ENCODE peak calls at places on chromosomes 5 and 9, in seven cellular contexts. One of them, this sample, is unnamed.

GRCh38 chr5:155729684-155730059 is 597.3 kb upstream of the SGCD start:
- DNase-seq in pancreas: peak; percentile 19
- DNase-seq in A549: no peak
- DNase-seq in Panc1: no peak
- DNase-seq in tibial artery: no peak
- DNase-seq in AG04450: no peak
- DNase-seq in body of pancreas: peak; percentile 34
- DNase-seq in this sample: no peak

GRCh38 chr5:135310328-135310989 is 88.6 kb downstream of the MACROH2A1 start:
- DNase-seq in Panc1: no peak
- DNase-seq in tibial artery: no peak
- DNase-seq in AG04450: peak; percentile 61
- DNase-seq in body of pancreas: no peak
- DNase-seq in A549: no peak
- DNase-seq in pancreas: no peak
- DNase-seq in this sample: no peak

GRCh38 chr5:158658439-158659230 is 441.1 kb downstream of the EBF1 start:
- DNase-seq in AG04450: no peak
- DNase-seq in tibial artery: no peak
- DNase-seq in body of pancreas: no peak
- DNase-seq in A549: no peak
- DNase-seq in pancreas: no peak
- DNase-seq in Panc1: no peak
- DNase-seq in this sample: no peak

GRCh38 chr5:109028608-109029299 is 281.1 kb downstream of the FER start:
- DNase-seq in body of pancreas: no peak
- DNase-seq in AG04450: no peak
- DNase-seq in Panc1: no peak
- DNase-seq in A549: no peak
- DNase-seq in pancreas: no peak
- DNase-seq in tibial artery: no peak
- DNase-seq in this sample: no peak

GRCh38 chr5:157744055-157745011 is 821 bp downstream of the LSM11 start:
- DNase-seq in A549: no peak
- DNase-seq in tibial artery: no peak
- DNase-seq in body of pancreas: peak; percentile 13
- DNase-seq in pancreas: peak; percentile 37
- DNase-seq in AG04450: no peak
- DNase-seq in Panc1: no peak
- DNase-seq in this sample: peak; percentile 30

GRCh38 chr5:133467325-133467700 is 145.0 kb downstream of the FSTL4 start:
- DNase-seq in A549: no peak
- DNase-seq in tibial artery: no peak
- DNase-seq in Panc1: no peak
- DNase-seq in pancreas: no peak
- DNase-seq in body of pancreas: no peak
- DNase-seq in AG04450: no peak
- DNase-seq in this sample: no peak

GRCh38 chr5:181283347-181283746 is 22.4 kb upstream of the TRIM52 start:
- DNase-seq in tibial artery: no peak
- DNase-seq in body of pancreas: no peak
- DNase-seq in pancreas: no peak
- DNase-seq in AG04450: no peak
- DNase-seq in A549: no peak
- DNase-seq in Panc1: no peak
- DNase-seq in this sample: no peak

GRCh38 chr9:92191801-92192200 is 76.6 kb upstream of the SPTLC1 start:
- DNase-seq in pancreas: no peak
- DNase-seq in Panc1: no peak
- DNase-seq in A549: no peak
- DNase-seq in AG04450: no peak
- DNase-seq in body of pancreas: no peak
- DNase-seq in tibial artery: no peak
- DNase-seq in this sample: no peak

GRCh38 chr5:131634666-131634995 is 398 bp downstream of the RAPGEF6 start:
- DNase-seq in tibial artery: peak; percentile 61
- DNase-seq in body of pancreas: peak; percentile 60
- DNase-seq in pancreas: no peak
- DNase-seq in AG04450: no peak
- DNase-seq in A549: peak; percentile 55
- DNase-seq in Panc1: no peak
- DNase-seq in this sample: peak; percentile 65

GRCh38 chr5:151684690-151685361 is 1.9 kb downstream of the SPARC start:
- DNase-seq in A549: no peak
- DNase-seq in body of pancreas: no peak
- DNase-seq in tibial artery: peak; percentile 69
- DNase-seq in AG04450: peak; percentile 94
- DNase-seq in pancreas: no peak
- DNase-seq in Panc1: no peak
- DNase-seq in this sample: no peak

GRCh38 chr9:92609142-92609500 is 60.8 kb downstream of the IPPK start:
- DNase-seq in AG04450: no peak
- DNase-seq in pancreas: no peak
- DNase-seq in tibial artery: no peak
- DNase-seq in Panc1: no peak
- DNase-seq in A549: no peak
- DNase-seq in body of pancreas: no peak
- DNase-seq in this sample: peak; percentile 89

GRCh38 chr9:87427851-87428506 is 69.7 kb upstream of the DAPK1 start:
- DNase-seq in tibial artery: no peak
- DNase-seq in AG04450: no peak
- DNase-seq in pancreas: no peak
- DNase-seq in A549: no peak
- DNase-seq in Panc1: no peak
- DNase-seq in body of pancreas: no peak
- DNase-seq in this sample: no peak

GRCh38 chr5:149358294-149358651 is 427 bp downstream of the PCYOX1L start:
- DNase-seq in A549: no peak
- DNase-seq in AG04450: no peak
- DNase-seq in tibial artery: no peak
- DNase-seq in body of pancreas: peak; percentile 51
- DNase-seq in Panc1: no peak
- DNase-seq in pancreas: peak; percentile 60
- DNase-seq in this sample: peak; percentile 41

GRCh38 chr5:94268226-94268625 is 350.2 kb downstream of the KIAA0825 start:
- DNase-seq in AG04450: no peak
- DNase-seq in body of pancreas: no peak
- DNase-seq in Panc1: no peak
- DNase-seq in A549: no peak
- DNase-seq in pancreas: no peak
- DNase-seq in tibial artery: no peak
- DNase-seq in this sample: no peak

GRCh38 chr9:87742813-87743428 is 17.0 kb downstream of the CTSL start:
- DNase-seq in body of pancreas: no peak
- DNase-seq in tibial artery: no peak
- DNase-seq in pancreas: no peak
- DNase-seq in AG04450: no peak
- DNase-seq in A549: no peak
- DNase-seq in Panc1: no peak
- DNase-seq in this sample: no peak

GRCh38 chr5:111641533-111642230 is 115.3 kb downstream of the NREP start:
- DNase-seq in pancreas: no peak
- DNase-seq in Panc1: no peak
- DNase-seq in tibial artery: no peak
- DNase-seq in AG04450: peak; percentile 60
- DNase-seq in A549: no peak
- DNase-seq in body of pancreas: no peak
- DNase-seq in this sample: no peak

DNA sequence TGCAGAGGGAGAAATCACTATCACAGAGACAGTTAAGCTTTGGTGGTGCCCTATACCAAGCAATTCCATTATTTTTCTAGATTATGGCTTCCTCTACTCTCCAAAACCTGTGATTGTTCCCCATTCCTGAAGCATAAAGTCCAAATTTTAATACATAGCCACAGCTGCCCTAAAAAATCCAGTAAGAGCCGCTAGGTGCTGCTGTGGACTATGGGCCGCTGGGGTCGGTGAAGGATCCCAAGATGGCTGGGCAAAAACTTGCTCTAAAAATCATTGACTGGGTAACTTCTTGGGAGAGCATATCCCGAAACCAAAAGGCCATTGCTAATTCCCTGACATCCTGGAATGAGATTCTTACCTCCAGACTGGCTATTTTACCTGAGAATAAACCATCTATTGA is 245.3 kb downstream of the NFIB start:
- DNase-seq in AG04450: no peak
- DNase-seq in tibial artery: no peak
- DNase-seq in A549: no peak
- DNase-seq in Panc1: no peak
- DNase-seq in body of pancreas: peak; percentile 35
- DNase-seq in pancreas: no peak
- DNase-seq in this sample: no peak
- TF ChIP-seq CTCF in AG04450: no peak
- TF ChIP-seq CTCF in tibial artery: no peak
- TF ChIP-seq CTCF in A549: no peak
- TF ChIP-seq CTCF in Panc1: no peak
- TF ChIP-seq CTCF in body of pancreas: peak; percentile 54
- TF ChIP-seq CTCF in pancreas: no peak
- TF ChIP-seq CTCF in this sample: no peak

GRCh38 chr5:140346348-140347221 is at the start of gene HBEGF:
- DNase-seq in Panc1: peak; percentile 46
- DNase-seq in body of pancreas: peak; percentile 92
- DNase-seq in pancreas: peak; percentile 91
- DNase-seq in AG04450: no peak
- DNase-seq in tibial artery: peak; percentile 72
- DNase-seq in A549: peak; percentile 85
- DNase-seq in this sample: peak; percentile 81

GRCh38 chr5:140348104-140348503 is 1.7 kb upstream of the HBEGF start:
- DNase-seq in tibial artery: no peak
- DNase-seq in body of pancreas: no peak
- DNase-seq in A549: no peak
- DNase-seq in pancreas: no peak
- DNase-seq in AG04450: no peak
- DNase-seq in Panc1: no peak
- DNase-seq in this sample: no peak

GRCh38 chr5:140347382-140347781 is 979 bp upstream of the HBEGF start:
- DNase-seq in A549: no peak
- DNase-seq in body of pancreas: no peak
- DNase-seq in pancreas: no peak
- DNase-seq in Panc1: no peak
- DNase-seq in tibial artery: no peak
- DNase-seq in AG04450: no peak
- DNase-seq in this sample: no peak

GRCh38 chr5:140351609-140352334 is 5.4 kb upstream of the HBEGF start:
- DNase-seq in Panc1: peak; percentile 66
- DNase-seq in AG04450: no peak
- DNase-seq in A549: peak; percentile 76
- DNase-seq in pancreas: no peak
- DNase-seq in body of pancreas: peak; percentile 56
- DNase-seq in tibial artery: peak; percentile 48
- DNase-seq in this sample: peak; percentile 53

DNA sequence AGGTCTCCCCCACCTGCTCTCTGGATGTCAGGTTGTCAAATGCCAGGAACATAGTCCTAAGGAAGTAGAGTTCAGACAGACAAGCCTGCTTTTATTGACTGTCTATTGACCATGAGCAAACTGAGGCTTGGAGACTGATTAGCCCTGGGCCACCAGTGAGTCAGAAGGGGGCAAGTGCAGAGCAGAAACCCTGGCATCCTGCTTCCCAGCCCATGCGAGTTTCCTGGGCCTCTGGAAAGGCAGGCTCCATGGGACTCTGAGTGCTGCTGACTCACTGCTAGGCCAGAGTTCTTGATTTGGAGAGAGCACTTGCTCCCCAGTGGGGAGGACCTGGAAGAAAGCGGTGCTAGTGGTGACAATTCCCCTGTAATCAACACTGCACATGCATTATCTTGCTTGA is 2.8 kb upstream of the HBEGF start:
- DNase-seq in tibial artery: no peak
- DNase-seq in A549: no peak
- DNase-seq in body of pancreas: no peak
- DNase-seq in Panc1: no peak
- DNase-seq in pancreas: no peak
- DNase-seq in AG04450: no peak
- DNase-seq in this sample: no peak
- H3K4me3 ChIP-seq in tibial artery: no peak overlapping the region
- H3K4me3 ChIP-seq in A549: no peak overlapping the region
- H3K4me3 ChIP-seq in body of pancreas: no peak overlapping the region
- H3K4me3 ChIP-seq in Panc1: no peak overlapping the region
- H3K4me3 ChIP-seq in pancreas: no peak overlapping the region
- H3K4me3 ChIP-seq in AG04450: no peak overlapping the region
- H3K4me3 ChIP-seq in this sample: no peak overlapping the region

GRCh38 chr9:133140174-133140505 is 19.1 kb upstream of the RALGDS start:
- DNase-seq in pancreas: peak; percentile 37
- DNase-seq in Panc1: no peak
- DNase-seq in A549: no peak
- DNase-seq in body of pancreas: no peak
- DNase-seq in tibial artery: no peak
- DNase-seq in AG04450: no peak
- DNase-seq in this sample: no peak

GRCh38 chr9:133141833-133142594 is 21.0 kb upstream of the RALGDS start:
- DNase-seq in tibial artery: no peak
- DNase-seq in A549: no peak
- DNase-seq in body of pancreas: peak; percentile 81
- DNase-seq in Panc1: no peak
- DNase-seq in AG04450: no peak
- DNase-seq in pancreas: peak; percentile 86
- DNase-seq in this sample: no peak

GRCh38 chr9:133137451-133138231 is 16.6 kb upstream of the RALGDS start:
- DNase-seq in AG04450: no peak
- DNase-seq in pancreas: peak; percentile 86
- DNase-seq in body of pancreas: peak; percentile 86
- DNase-seq in Panc1: no peak
- DNase-seq in tibial artery: no peak
- DNase-seq in A549: no peak
- DNase-seq in this sample: no peak

GRCh38 chr9:133140606-133141005 is 19.6 kb upstream of the RALGDS start:
- DNase-seq in A549: no peak
- DNase-seq in pancreas: peak; percentile 32
- DNase-seq in Panc1: no peak
- DNase-seq in body of pancreas: no peak
- DNase-seq in tibial artery: no peak
- DNase-seq in AG04450: no peak
- DNase-seq in this sample: no peak

GRCh38 chr9:133139246-133140173 is 18.5 kb upstream of the RALGDS start:
- DNase-seq in pancreas: peak; percentile 48
- DNase-seq in body of pancreas: no peak
- DNase-seq in tibial artery: no peak
- DNase-seq in Panc1: no peak
- DNase-seq in AG04450: no peak
- DNase-seq in A549: no peak
- DNase-seq in this sample: no peak
- H3K27ac ChIP-seq in pancreas: no peak overlapping the region
- H3K27ac ChIP-seq in body of pancreas: no peak overlapping the region
- H3K27ac ChIP-seq in tibial artery: no peak overlapping the region
- H3K27ac ChIP-seq in Panc1: no peak overlapping the region
- H3K27ac ChIP-seq in AG04450: no peak overlapping the region
- H3K27ac ChIP-seq in A549: no peak overlapping the region
- H3K27ac ChIP-seq in this sample: no peak overlapping the region

DNA sequence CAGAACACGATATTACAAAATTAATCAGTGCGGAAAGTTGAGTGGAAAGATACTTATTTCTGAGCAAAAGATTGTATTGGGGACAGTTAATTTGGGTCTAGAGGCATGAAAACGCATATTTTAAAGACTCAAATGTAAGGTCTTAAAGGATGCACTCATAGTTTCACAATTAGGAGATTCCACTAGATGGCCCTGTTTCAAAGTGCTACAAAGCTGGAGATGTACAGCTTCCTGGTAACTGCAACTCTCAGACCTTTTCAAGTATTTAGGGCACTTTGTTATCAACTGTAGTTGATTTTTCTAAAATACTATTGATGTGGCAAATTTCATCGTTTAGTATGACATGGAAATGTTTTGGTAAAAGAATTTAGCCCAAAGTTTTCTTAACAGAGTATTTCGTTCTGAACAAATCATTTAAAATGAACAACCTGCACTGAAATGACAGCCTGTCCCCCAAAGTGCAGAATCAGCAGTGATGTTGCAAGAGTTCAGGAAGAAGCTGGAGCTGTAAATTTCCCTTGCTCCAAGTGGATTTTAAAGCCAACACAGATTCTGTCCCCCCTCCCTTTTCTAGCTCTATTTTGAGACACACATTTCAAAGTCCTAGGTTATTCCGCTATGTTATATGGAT is 16.2 kb upstream of the NDUFB6 start:
- DNase-seq in body of pancreas: no peak
- DNase-seq in pancreas: no peak
- DNase-seq in Panc1: no peak
- DNase-seq in AG04450: peak; percentile 8
- DNase-seq in A549: peak; percentile 53
- DNase-seq in tibial artery: no peak
- DNase-seq in this sample: no peak
- TF ChIP-seq CTCF in body of pancreas: peak; percentile 42
- TF ChIP-seq CTCF in pancreas: no peak
- TF ChIP-seq CTCF in Panc1: peak; percentile 68
- TF ChIP-seq CTCF in AG04450: peak; percentile 70
- TF ChIP-seq CTCF in A549: peak; percentile 77
- TF ChIP-seq CTCF in tibial artery: no peak
- TF ChIP-seq CTCF in this sample: peak; percentile 45